ENCODE peak calls at places on chromosomes 13 and 19, in six cellular contexts. Q is transverse colon, M is body of pancreas, R is esophagus squamous epithelium, W is heart left ventricle, I is Peyer's patch. B is an unnamed sample.

GRCh38 chr13:77919351-77920294 is 992 bp upstream of the EDNRB start:
- DNase-seq in Q (peak; percentile 21), M (peak; percentile 35), R (no peak), W (peak; percentile 77), I (peak; percentile 52), B (peak; percentile 30)

GRCh38 chr19:3365447-3366103 is 808 bp upstream of the NFIC start:
- DNase-seq in Q (peak; percentile 66), M (peak; percentile 77), R (no peak), W (peak; percentile 79), I (peak; percentile 70), B (peak; percentile 70)

GRCh38 chr19:19361075-19361594 is 40.5 kb downstream of the MAU2 start:
- DNase-seq in Q (peak; percentile 81), M (peak; percentile 80), R (no peak), W (peak; percentile 80), I (peak; percentile 90), B (peak; percentile 83)

GRCh38 chr13:36382030-36382429 is 35.8 kb upstream of the SPART start:
- DNase-seq in Q (no peak), M (no peak), R (no peak), W (no peak), I (no peak), B (no peak)

GRCh38 chr13:50376895-50377575 is 361.8 kb downstream of the KCNRG start:
- DNase-seq in Q (no peak), M (no peak), R (no peak), W (no peak), I (no peak), B (peak; percentile 24)

GRCh38 chr13:35988648-35989081 is 142.5 kb downstream of the DCLK1 start:
- DNase-seq in Q (no peak), M (no peak), R (no peak), W (no peak), I (no peak), B (no peak)

GRCh38 chr19:46390866-46391265 is 22.5 kb downstream of the CCDC8 start:
- DNase-seq in Q (no peak), M (no peak), R (no peak), W (peak; percentile 30), I (no peak), B (no peak)

GRCh38 chr13:113129921-113130750 is 7.5 kb downstream of the F10 start:
- DNase-seq in Q (no peak), M (no peak), R (no peak), W (peak; percentile 84), I (no peak), B (no peak)

GRCh38 chr13:57340878-57341277 is 173.9 kb downstream of the PRR20E start:
- DNase-seq in Q (no peak), M (no peak), R (no peak), W (no peak), I (no peak), B (no peak)

GRCh38 chr13:41565221-41565620 is 107.9 kb downstream of the RGCC start:
- DNase-seq in Q (no peak), M (no peak), R (no peak), W (no peak), I (no peak), B (no peak)

GRCh38 chr19:19259741-19260140 is 13.4 kb downstream of the TM6SF2 start:
- DNase-seq in Q (no peak), M (no peak), R (no peak), W (peak; percentile 4), I (no peak), B (no peak)

GRCh38 chr13:36919206-36919832 is 719 bp downstream of the SMAD9 start:
- DNase-seq in Q (peak; percentile 28), M (peak; percentile 15), R (no peak), W (no peak), I (no peak), B (peak; percentile 89)

GRCh38 chr13:55155046-55155445 is 1985.7 kb upstream of the PRR20A start:
- DNase-seq in Q (no peak), M (no peak), R (no peak), W (no peak), I (no peak), B (no peak)

GRCh38 chr19:56839665-56840451 is 668 bp downstream of the PEG3 start:
- DNase-seq in Q (peak; percentile 78), M (peak; percentile 93), R (peak; percentile 55), W (peak; percentile 91), I (peak; percentile 82), B (peak; percentile 98)

GRCh38 chr19:56837892-56838679 is 2.4 kb downstream of the PEG3 start:
- DNase-seq in Q (peak; percentile 23), M (peak; percentile 70), R (no peak), W (peak; percentile 78), I (peak; percentile 46), B (peak; percentile 83)

GRCh38 chr19:56838680-56838929 is 1.9 kb downstream of the PEG3 start:
- DNase-seq in Q (no peak), M (no peak), R (no peak), W (no peak), I (no peak), B (no peak)

GRCh38 chr19:56840452-56841193 is at the start of the genes PEG3 and ZIM2:
- DNase-seq in Q (peak; percentile 48), M (peak; percentile 64), R (no peak), W (peak; percentile 84), I (peak; percentile 52), B (peak; percentile 84)

DNA sequence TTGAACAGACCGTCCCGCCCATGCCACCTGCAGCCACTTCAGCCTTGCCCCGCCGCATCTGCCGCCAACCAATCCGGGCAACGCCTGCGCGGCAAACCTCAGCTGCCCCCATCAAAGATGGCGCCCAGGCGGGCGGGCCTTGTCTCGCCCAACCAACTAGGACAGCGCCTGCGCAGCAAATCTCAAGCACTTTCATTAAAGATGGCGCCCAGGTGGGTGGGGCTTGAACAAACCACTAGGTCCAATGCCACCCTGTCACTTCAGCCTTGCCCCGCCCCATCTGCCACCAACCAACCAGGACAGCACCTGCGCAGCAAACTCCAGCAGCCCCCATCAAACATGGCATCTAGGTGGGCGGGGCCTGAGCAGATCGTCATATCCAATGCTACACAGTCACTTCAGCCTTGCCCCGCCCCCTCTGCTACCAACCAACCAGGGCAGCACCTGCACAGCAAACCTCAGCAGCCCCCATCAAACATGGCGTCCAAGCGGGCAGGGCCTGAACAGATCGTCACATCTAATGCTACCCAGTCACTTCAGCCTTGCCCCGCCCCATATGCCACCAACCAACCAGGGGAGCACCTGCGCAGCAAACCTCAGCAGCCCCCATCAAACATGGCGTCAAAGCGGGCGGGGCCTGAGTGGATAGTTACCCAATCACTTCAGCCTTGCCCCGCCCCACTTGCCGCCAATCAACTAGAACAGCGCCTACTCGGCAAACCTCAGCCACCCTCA is 1.4 kb downstream of the PEG3 start:
- DNase-seq in Q (peak; percentile 84), M (peak; percentile 96), R (peak; percentile 56), W (peak; percentile 95), I (peak; percentile 89), B (peak; percentile 100)
- TF ChIP-seq POLR2A in Q (no peak), M (no peak), R (no peak), W (no peak), I (no peak), B (no peak)

DNA sequence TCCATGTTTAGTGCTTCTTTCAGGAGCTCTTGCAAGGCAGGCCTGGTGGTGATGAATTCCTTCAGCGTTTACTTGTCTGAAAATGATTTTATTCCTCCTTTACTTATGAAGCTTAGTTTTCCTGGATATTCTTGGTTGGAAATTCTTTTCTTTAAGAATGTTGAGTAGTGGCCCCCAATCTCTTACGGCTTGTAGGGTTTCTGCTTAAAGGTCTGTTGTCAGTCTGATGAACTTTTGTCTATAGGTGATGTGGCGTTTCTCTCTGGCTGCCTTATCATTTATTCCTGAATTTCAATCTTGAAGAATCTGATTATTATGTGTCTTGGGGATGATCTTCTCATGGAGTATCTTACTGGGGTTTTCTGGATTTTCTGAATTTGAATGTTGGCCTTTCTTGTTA is 26.0 kb downstream of the ZNF430 start:
- DNase-seq in Q (no peak), M (no peak), R (no peak), W (no peak), I (no peak), B (no peak)
- H3K36me3 ChIP-seq in Q (no peaks in the 10 kb centered on the region), M (no peaks in the 10 kb centered on the region), R (peaks cover 1% of the 10 kb centered on the region), W (peaks cover 11% of the 10 kb centered on the region), I (peaks cover 33% of the 10 kb centered on the region), B (no peaks in the 10 kb centered on the region)

GRCh38 chr19:48203794-48204628 is 33.5 kb downstream of the ZSWIM9 start:
- DNase-seq in Q (peak; percentile 94), M (peak; percentile 96), R (peak; percentile 62), W (peak; percentile 96), I (peak; percentile 97), B (peak; percentile 96)
- TF ChIP-seq POLR2A in Q (no peak), M (peak; percentile 60), R (no peak), W (peak; percentile 69), I (no peak), B (peak; percentile 90)

DNA sequence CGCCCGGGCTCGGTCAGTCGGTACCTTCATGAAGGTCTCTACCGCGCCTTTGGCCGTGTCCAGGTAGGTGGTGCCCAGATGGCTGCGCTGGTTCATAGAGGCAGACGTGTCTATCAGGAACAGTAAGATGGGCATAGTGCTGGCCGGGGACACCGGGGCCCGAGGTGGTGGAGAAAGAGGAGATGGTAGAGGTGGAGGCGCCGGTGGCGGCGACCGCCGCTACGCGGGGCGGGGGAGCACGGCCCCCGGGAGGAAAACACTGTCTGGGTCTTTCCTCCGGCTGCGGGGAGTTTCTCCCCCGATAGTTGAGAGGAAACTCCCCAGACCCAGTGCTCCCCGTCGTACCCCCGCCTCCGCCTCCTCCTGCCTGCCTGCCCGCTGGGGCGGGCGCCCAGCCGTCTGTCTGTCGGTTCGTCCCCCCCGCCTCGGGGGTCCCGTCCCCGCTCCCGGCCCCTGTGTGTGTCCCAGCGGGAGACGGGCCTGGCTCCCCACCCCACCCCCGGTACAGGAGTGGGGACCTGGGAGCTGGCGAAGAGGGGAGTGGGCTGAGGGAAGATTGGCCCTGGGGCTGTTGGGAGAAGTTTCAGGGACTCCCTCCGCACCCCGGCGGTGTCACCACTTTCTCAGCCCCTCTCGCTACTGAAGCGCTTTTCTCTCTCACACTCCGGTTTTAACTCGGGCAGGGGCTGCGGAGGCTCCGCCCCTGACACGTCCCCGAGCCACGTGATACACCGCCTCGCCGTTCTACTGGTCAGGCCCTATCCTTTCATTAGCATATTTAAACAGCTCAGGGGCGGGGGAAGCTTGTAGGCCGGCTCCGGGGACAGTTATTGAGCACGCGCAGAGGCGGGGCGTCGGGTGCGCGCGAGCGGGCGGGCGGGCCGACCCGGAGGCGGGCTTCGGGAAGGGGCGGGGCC is at the start of gene INTS6:
- DNase-seq in Q (peak; percentile 99), M (peak; percentile 100), R (peak; percentile 99), W (peak; percentile 99), I (peak; percentile 100), B (peak; percentile 99)
- H3K36me3 ChIP-seq in Q (no peaks in the 10 kb centered on the region), M (no peaks in the 10 kb centered on the region), R (peaks cover 5% of the 10 kb centered on the region), W (peaks cover 35% of the 10 kb centered on the region), I (peaks cover 23% of the 10 kb centered on the region), B (peaks cover 6% of the 10 kb centered on the region)

GRCh38 chr13:46472384-46472783 is 80.6 kb upstream of the LRCH1 start:
- DNase-seq in Q (no peak), M (no peak), R (no peak), W (no peak), I (no peak), B (no peak)
- TF ChIP-seq POLR2A in Q (no peak), M (no peak), R (no peak), W (no peak), I (no peak), B (no peak)